ENCODE peak calls at places on chromosomes 2 and 18, in eight cellular contexts. T is HCT116, P is HepG2, S is lower lobe of right lung, R is fibroblast of the aortic adventitia, Q is kidney, K is astrocyte of the spinal cord, A is GM12878. L is an unnamed sample.

GRCh38 chr2:9300829-9301453 is 94.3 kb downstream of the ASAP2 start:
- DNase-seq in T (no peak), P (no peak), S (no peak), R (peak; percentile 23), Q (no peak), K (no peak), A (no peak), L (peak; percentile 35)

GRCh38 chr18:46719388-46719787 is 37.5 kb downstream of the ST8SIA5 start:
- DNase-seq in T (no peak), P (no peak), S (no peak), R (peak; percentile 4), Q (no peak), K (no peak), A (no peak), L (no peak)

GRCh38 chr2:236572482-236572881 is 2.9 kb downstream of the ACKR3 start:
- DNase-seq in T (no peak), P (no peak), S (no peak), R (peak; percentile 60), Q (no peak), K (no peak), A (no peak), L (no peak)

GRCh38 chr2:37005118-37005868 is 39.0 kb upstream of the STRN start:
- DNase-seq in T (no peak), P (peak; percentile 33), S (no peak), R (peak; percentile 49), Q (no peak), K (peak; percentile 38), A (peak; percentile 64), L (peak; percentile 63)

GRCh38 chr2:229084467-229084866 is 186.6 kb downstream of the PID1 start:
- DNase-seq in T (no peak), P (no peak), S (no peak), R (peak; percentile 72), Q (no peak), K (peak; percentile 35), A (no peak), L (no peak)

GRCh38 chr2:165953306-165953654 is 296 bp downstream of the TTC21B start:
- DNase-seq in T (peak; percentile 3), P (peak; percentile 54), S (no peak), R (no peak), Q (no peak), K (no peak), A (no peak), L (peak; percentile 51)

GRCh38 chr2:62195421-62196277 is at the start of gene B3GNT2:
- DNase-seq in T (peak; percentile 19), P (peak; percentile 56), S (peak; percentile 88), R (peak; percentile 55), Q (peak; percentile 95), K (peak; percentile 64), A (no peak), L (peak; percentile 82)

GRCh38 chr18:55250729-55251128 is 291.5 kb upstream of the CCDC68 start:
- DNase-seq in T (no peak), P (no peak), S (no peak), R (peak; percentile 82), Q (no peak), K (peak; percentile 47), A (no peak), L (no peak)

GRCh38 chr2:232537499-232537898 is 2.0 kb upstream of the CHRNG start:
- DNase-seq in T (no peak), P (no peak), S (peak; percentile 32), R (no peak), Q (no peak), K (no peak), A (no peak), L (no peak)

GRCh38 chr2:127515383-127515915 is 10.8 kb downstream of the IWS1 start:
- DNase-seq in T (no peak), P (no peak), S (no peak), R (peak; percentile 87), Q (no peak), K (no peak), A (no peak), L (no peak)

GRCh38 chr18:9835112-9835755 is 50.5 kb upstream of the TXNDC2 start:
- DNase-seq in T (no peak), P (no peak), S (no peak), R (no peak), Q (no peak), K (no peak), A (no peak), L (peak; percentile 79)

GRCh38 chr18:28422577-28422976 is 245.6 kb upstream of the CDH2 start:
- DNase-seq in T (no peak), P (no peak), S (no peak), R (no peak), Q (no peak), K (no peak), A (no peak), L (no peak)

GRCh38 chr2:191854385-191855372 is 7.8 kb upstream of the CAVIN2 start:
- DNase-seq in T (no peak), P (peak; percentile 86), S (no peak), R (peak; percentile 88), Q (no peak), K (peak; percentile 27), A (no peak), L (no peak)

GRCh38 chr2:118841450-118841827 is 6.0 kb downstream of the EN1 start:
- DNase-seq in T (no peak), P (no peak), S (no peak), R (no peak), Q (no peak), K (no peak), A (no peak), L (no peak)

GRCh38 chr2:73297151-73297559 is 3.8 kb upstream of the EGR4 start:
- DNase-seq in T (no peak), P (no peak), S (no peak), R (no peak), Q (no peak), K (no peak), A (no peak), L (no peak)

GRCh38 chr2:5725794-5726463 is 33.7 kb downstream of the SOX11 start:
- DNase-seq in T (no peak), P (no peak), S (no peak), R (no peak), Q (no peak), K (peak; percentile 55), A (no peak), L (no peak)

GRCh38 chr2:12050381-12050780 is 303.9 kb downstream of the LPIN1 start:
- DNase-seq in T (no peak), P (peak; percentile 16), S (no peak), R (peak; percentile 8), Q (no peak), K (peak; percentile 74), A (no peak), L (peak; percentile 87)

GRCh38 chr18:65752625-65753325 is 2.0 kb downstream of the CDH7 start:
- DNase-seq in T (no peak), P (no peak), S (no peak), R (no peak), Q (no peak), K (no peak), A (no peak), L (no peak)

GRCh38 chr2:238747114-238747513 is 100.8 kb upstream of the TWIST2 start:
- DNase-seq in T (no peak), P (no peak), S (no peak), R (no peak), Q (no peak), K (no peak), A (no peak), L (no peak)

GRCh38 chr2:24076849-24077534 is 866 bp upstream of the SF3B6 start:
- DNase-seq in T (no peak), P (no peak), S (no peak), R (peak; percentile 15), Q (no peak), K (peak; percentile 17), A (no peak), L (peak; percentile 25)

GRCh38 chr2:119231975-119232665 is 8.5 kb downstream of the STEAP3 start:
- DNase-seq in T (no peak), P (no peak), S (no peak), R (peak; percentile 21), Q (no peak), K (peak; percentile 57), A (no peak), L (peak; percentile 74)

GRCh38 chr2:120398961-120399888 is 53.3 kb downstream of the INHBB start:
- DNase-seq in T (peak; percentile 41), P (peak; percentile 98), S (no peak), R (no peak), Q (peak; percentile 64), K (no peak), A (no peak), L (peak; percentile 65)

GRCh38 chr18:7273301-7273911 is 42.5 kb downstream of the LRRC30 start:
- DNase-seq in T (no peak), P (no peak), S (peak; percentile 76), R (peak; percentile 36), Q (peak; percentile 91), K (peak; percentile 76), A (no peak), L (peak; percentile 31)

GRCh38 chr2:176134978-176135575 is 5.6 kb downstream of the HOXD8 start:
- DNase-seq in T (no peak), P (peak; percentile 23), S (no peak), R (no peak), Q (peak; percentile 51), K (peak; percentile 19), A (no peak), L (no peak)

GRCh38 chr2:66925128-66925527 is 472.0 kb upstream of the ETAA1 start:
- DNase-seq in T (no peak), P (no peak), S (no peak), R (peak; percentile 62), Q (no peak), K (peak; percentile 32), A (no peak), L (peak; percentile 10)

DNA sequence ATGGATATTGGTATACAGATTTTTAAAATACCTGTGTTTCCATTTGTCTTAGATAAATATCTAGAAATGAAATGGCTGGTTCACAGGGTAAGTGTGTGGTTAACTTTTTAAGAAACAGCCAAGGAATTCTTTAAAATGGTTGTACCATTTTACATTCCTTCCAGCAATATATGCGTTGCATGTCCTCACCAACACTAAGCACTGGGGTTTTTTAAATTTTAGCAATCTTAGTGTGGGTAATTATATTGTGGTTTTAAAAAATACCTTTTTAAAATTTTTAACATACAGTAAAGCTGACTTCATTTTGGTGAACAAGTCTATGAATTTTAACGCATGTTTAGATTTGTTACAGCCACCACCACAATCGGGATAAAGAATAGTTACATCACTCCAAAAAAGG is 128.0 kb upstream of the MSTN start:
- DNase-seq in T (no peak), P (no peak), S (no peak), R (no peak), Q (no peak), K (peak; percentile 29), A (no peak), L (no peak)
- H3K4me3 ChIP-seq in T (no peak overlapping the region), P (no peak overlapping the region), S (no peak overlapping the region), R (no peak overlapping the region), Q (no peak overlapping the region), K (no peak overlapping the region), A (no peak overlapping the region), L (no peak overlapping the region)

GRCh38 chr2:197057946-197058345 is 131.4 kb upstream of the PGAP1 start:
- DNase-seq in T (no peak), P (no peak), S (no peak), R (peak; percentile 37), Q (no peak), K (no peak), A (no peak), L (no peak)
- TF ChIP-seq CTCF in T (no peak), P (no peak), S (no peak), R (peak; percentile 1), Q (no peak), K (no peak), A (no peak), L (no peak)

GRCh38 chr18:74632088-74632679 is 34.5 kb downstream of the ZNF407 start:
- DNase-seq in T (no peak), P (no peak), S (no peak), R (no peak), Q (no peak), K (no peak), A (no peak), L (no peak)
- H3K4me3 ChIP-seq in T (no peak overlapping the region), P (no peak overlapping the region), S (no peak overlapping the region), R (no peak overlapping the region), Q (no peak overlapping the region), K (no peak overlapping the region), A (no peak overlapping the region), L (no peak overlapping the region)

GRCh38 chr2:149740490-149740889 is 152.9 kb upstream of the MMADHC start:
- DNase-seq in T (no peak), P (no peak), S (no peak), R (no peak), Q (no peak), K (no peak), A (no peak), L (no peak)
- TF ChIP-seq CTCF in T (no peak), P (no peak), S (no peak), R (no peak), Q (no peak), K (no peak), A (no peak), L (no peak)